ENCODE peak calls at places on chromosomes 3 and 15, in seven cellular contexts. One of them, this sample, is unnamed.

GRCh38 chr15:75202251-75203016 is 752 bp downstream of the C15orf39 start:
- DNase-seq in gastrocnemius medialis: peak; percentile 49
- DNase-seq in Peyer's patch: peak; percentile 89
- DNase-seq in A549: peak; percentile 72
- DNase-seq in adrenal gland: peak; percentile 90
- DNase-seq in ovary: peak; percentile 83
- DNase-seq in HCT116: no peak
- DNase-seq in this sample: peak; percentile 78

GRCh38 chr3:14646589-14647413 is 4.8 kb upstream of the CCDC174 start:
- DNase-seq in Peyer's patch: no peak
- DNase-seq in adrenal gland: no peak
- DNase-seq in gastrocnemius medialis: no peak
- DNase-seq in A549: no peak
- DNase-seq in ovary: no peak
- DNase-seq in HCT116: no peak
- DNase-seq in this sample: no peak

GRCh38 chr3:96619475-96619874 is 194.9 kb upstream of the EPHA6 start:
- DNase-seq in A549: no peak
- DNase-seq in ovary: no peak
- DNase-seq in adrenal gland: no peak
- DNase-seq in Peyer's patch: no peak
- DNase-seq in gastrocnemius medialis: no peak
- DNase-seq in HCT116: no peak
- DNase-seq in this sample: no peak

GRCh38 chr15:56045068-56045748 is 51.8 kb upstream of the NEDD4 start:
- DNase-seq in gastrocnemius medialis: no peak
- DNase-seq in Peyer's patch: no peak
- DNase-seq in adrenal gland: no peak
- DNase-seq in ovary: no peak
- DNase-seq in A549: no peak
- DNase-seq in HCT116: no peak
- DNase-seq in this sample: no peak

GRCh38 chr3:37996785-37997301 is 6.3 kb downstream of the VILL start:
- DNase-seq in gastrocnemius medialis: no peak
- DNase-seq in ovary: peak; percentile 78
- DNase-seq in HCT116: peak; percentile 79
- DNase-seq in adrenal gland: peak; percentile 93
- DNase-seq in Peyer's patch: peak; percentile 80
- DNase-seq in A549: peak; percentile 86
- DNase-seq in this sample: peak; percentile 81

GRCh38 chr3:100833483-100833882 is 124.2 kb downstream of the TFG start:
- DNase-seq in gastrocnemius medialis: no peak
- DNase-seq in ovary: no peak
- DNase-seq in Peyer's patch: no peak
- DNase-seq in adrenal gland: no peak
- DNase-seq in HCT116: no peak
- DNase-seq in A549: no peak
- DNase-seq in this sample: no peak

GRCh38 chr3:114496874-114497273 is 203.0 kb downstream of the TIGIT start:
- DNase-seq in gastrocnemius medialis: no peak
- DNase-seq in HCT116: no peak
- DNase-seq in adrenal gland: no peak
- DNase-seq in A549: peak; percentile 65
- DNase-seq in ovary: no peak
- DNase-seq in Peyer's patch: no peak
- DNase-seq in this sample: no peak

GRCh38 chr3:143847787-143848631 is at the start of gene SLC9A9:
- DNase-seq in Peyer's patch: peak; percentile 56
- DNase-seq in adrenal gland: peak; percentile 62
- DNase-seq in gastrocnemius medialis: peak; percentile 29
- DNase-seq in HCT116: no peak
- DNase-seq in A549: no peak
- DNase-seq in ovary: no peak
- DNase-seq in this sample: peak; percentile 60

GRCh38 chr15:94021621-94022320 is 209.6 kb upstream of the MCTP2 start:
- DNase-seq in Peyer's patch: no peak
- DNase-seq in adrenal gland: no peak
- DNase-seq in HCT116: no peak
- DNase-seq in A549: no peak
- DNase-seq in gastrocnemius medialis: no peak
- DNase-seq in ovary: no peak
- DNase-seq in this sample: no peak

GRCh38 chr15:91522609-91523332 is 330.7 kb upstream of the SLCO3A1 start:
- DNase-seq in ovary: no peak
- DNase-seq in HCT116: no peak
- DNase-seq in gastrocnemius medialis: no peak
- DNase-seq in A549: peak; percentile 59
- DNase-seq in Peyer's patch: no peak
- DNase-seq in adrenal gland: no peak
- DNase-seq in this sample: no peak

GRCh38 chr3:62266668-62267283 is 106.6 kb downstream of the FEZF2 start:
- DNase-seq in adrenal gland: no peak
- DNase-seq in A549: no peak
- DNase-seq in ovary: no peak
- DNase-seq in Peyer's patch: no peak
- DNase-seq in HCT116: no peak
- DNase-seq in gastrocnemius medialis: no peak
- DNase-seq in this sample: no peak

GRCh38 chr3:12508316-12508715 is 24.0 kb downstream of the TSEN2 start:
- DNase-seq in A549: peak; percentile 16
- DNase-seq in HCT116: no peak
- DNase-seq in ovary: peak; percentile 60
- DNase-seq in Peyer's patch: no peak
- DNase-seq in adrenal gland: peak; percentile 82
- DNase-seq in gastrocnemius medialis: peak; percentile 54
- DNase-seq in this sample: no peak

GRCh38 chr3:177729939-177730700 is 532.8 kb upstream of the TBL1XR1 start:
- DNase-seq in adrenal gland: peak; percentile 63
- DNase-seq in A549: no peak
- DNase-seq in HCT116: no peak
- DNase-seq in gastrocnemius medialis: peak; percentile 39
- DNase-seq in Peyer's patch: no peak
- DNase-seq in ovary: peak; percentile 41
- DNase-seq in this sample: no peak

GRCh38 chr3:197789309-197789708 is 1.7 kb upstream of the LRCH3 start:
- DNase-seq in Peyer's patch: no peak
- DNase-seq in ovary: no peak
- DNase-seq in gastrocnemius medialis: no peak
- DNase-seq in HCT116: no peak
- DNase-seq in adrenal gland: no peak
- DNase-seq in A549: no peak
- DNase-seq in this sample: no peak

GRCh38 chr3:39744746-39745145 is 64.7 kb upstream of the MYRIP start:
- DNase-seq in gastrocnemius medialis: no peak
- DNase-seq in A549: no peak
- DNase-seq in adrenal gland: no peak
- DNase-seq in Peyer's patch: no peak
- DNase-seq in HCT116: no peak
- DNase-seq in ovary: no peak
- DNase-seq in this sample: no peak

GRCh38 chr15:66580643-66581042 is 14.8 kb upstream of the LCTL start:
- DNase-seq in gastrocnemius medialis: no peak
- DNase-seq in ovary: no peak
- DNase-seq in Peyer's patch: no peak
- DNase-seq in HCT116: no peak
- DNase-seq in A549: no peak
- DNase-seq in adrenal gland: no peak
- DNase-seq in this sample: no peak

GRCh38 chr3:14606663-14607339 is 44.8 kb upstream of the CCDC174 start:
- DNase-seq in ovary: no peak
- DNase-seq in A549: no peak
- DNase-seq in gastrocnemius medialis: no peak
- DNase-seq in Peyer's patch: no peak
- DNase-seq in adrenal gland: no peak
- DNase-seq in HCT116: no peak
- DNase-seq in this sample: no peak

GRCh38 chr15:59298255-59298856 is 74.3 kb downstream of the MYO1E start:
- DNase-seq in ovary: no peak
- DNase-seq in adrenal gland: peak; percentile 23
- DNase-seq in HCT116: peak; percentile 78
- DNase-seq in A549: no peak
- DNase-seq in gastrocnemius medialis: no peak
- DNase-seq in Peyer's patch: peak; percentile 58
- DNase-seq in this sample: peak; percentile 7

GRCh38 chr3:87287025-87287424 is 10.6 kb upstream of the POU1F1 start:
- DNase-seq in HCT116: no peak
- DNase-seq in gastrocnemius medialis: no peak
- DNase-seq in Peyer's patch: no peak
- DNase-seq in A549: no peak
- DNase-seq in ovary: no peak
- DNase-seq in adrenal gland: no peak
- DNase-seq in this sample: no peak

GRCh38 chr15:66233487-66234415 is 19.8 kb downstream of the MEGF11 start:
- DNase-seq in A549: peak; percentile 64
- DNase-seq in Peyer's patch: no peak
- DNase-seq in ovary: no peak
- DNase-seq in adrenal gland: no peak
- DNase-seq in HCT116: peak; percentile 38
- DNase-seq in gastrocnemius medialis: no peak
- DNase-seq in this sample: no peak

GRCh38 chr3:151553873-151554272 is 93.0 kb upstream of the IGSF10 start:
- DNase-seq in HCT116: no peak
- DNase-seq in A549: peak; percentile 24
- DNase-seq in ovary: no peak
- DNase-seq in gastrocnemius medialis: no peak
- DNase-seq in adrenal gland: peak; percentile 72
- DNase-seq in Peyer's patch: no peak
- DNase-seq in this sample: peak; percentile 89

GRCh38 chr15:51096976-51097375 is 2.3 kb upstream of the TNFAIP8L3 start:
- DNase-seq in HCT116: no peak
- DNase-seq in A549: no peak
- DNase-seq in gastrocnemius medialis: no peak
- DNase-seq in ovary: no peak
- DNase-seq in Peyer's patch: no peak
- DNase-seq in adrenal gland: no peak
- DNase-seq in this sample: no peak
- TF ChIP-seq POLR2A in HCT116: no peak
- TF ChIP-seq POLR2A in A549: no peak
- TF ChIP-seq POLR2A in gastrocnemius medialis: no peak
- TF ChIP-seq POLR2A in ovary: no peak
- TF ChIP-seq POLR2A in Peyer's patch: no peak
- TF ChIP-seq POLR2A in adrenal gland: no peak
- TF ChIP-seq POLR2A in this sample: no peak

GRCh38 chr3:31960793-31961431 is 20.1 kb downstream of the OSBPL10 start:
- DNase-seq in A549: peak; percentile 76
- DNase-seq in adrenal gland: no peak
- DNase-seq in HCT116: peak; percentile 40
- DNase-seq in Peyer's patch: no peak
- DNase-seq in gastrocnemius medialis: no peak
- DNase-seq in ovary: no peak
- DNase-seq in this sample: no peak
- H3K4me3 ChIP-seq in A549: peak overlapping the region; percentile 22
- H3K4me3 ChIP-seq in adrenal gland: no peak overlapping the region
- H3K4me3 ChIP-seq in HCT116: no peak overlapping the region
- H3K4me3 ChIP-seq in Peyer's patch: no peak overlapping the region
- H3K4me3 ChIP-seq in gastrocnemius medialis: no peak overlapping the region
- H3K4me3 ChIP-seq in ovary: no peak overlapping the region
- H3K4me3 ChIP-seq in this sample: no peak overlapping the region

GRCh38 chr15:92903588-92903955 is 3.4 kb downstream of the CHD2 start:
- DNase-seq in Peyer's patch: no peak
- DNase-seq in gastrocnemius medialis: no peak
- DNase-seq in HCT116: no peak
- DNase-seq in ovary: no peak
- DNase-seq in adrenal gland: peak; percentile 44
- DNase-seq in A549: no peak
- DNase-seq in this sample: no peak

GRCh38 chr15:92902020-92902419 is 1.9 kb downstream of the CHD2 start:
- DNase-seq in A549: no peak
- DNase-seq in HCT116: no peak
- DNase-seq in gastrocnemius medialis: no peak
- DNase-seq in adrenal gland: no peak
- DNase-seq in Peyer's patch: no peak
- DNase-seq in ovary: no peak
- DNase-seq in this sample: no peak

GRCh38 chr15:92901053-92901761 is 1.1 kb downstream of the CHD2 start:
- DNase-seq in Peyer's patch: no peak
- DNase-seq in HCT116: no peak
- DNase-seq in gastrocnemius medialis: no peak
- DNase-seq in A549: peak; percentile 51
- DNase-seq in ovary: no peak
- DNase-seq in adrenal gland: no peak
- DNase-seq in this sample: no peak

GRCh38 chr15:92903956-92904831 is 4.1 kb downstream of the CHD2 start:
- DNase-seq in HCT116: peak; percentile 96
- DNase-seq in A549: peak; percentile 99
- DNase-seq in Peyer's patch: peak; percentile 99
- DNase-seq in gastrocnemius medialis: peak; percentile 98
- DNase-seq in ovary: peak; percentile 100
- DNase-seq in adrenal gland: peak; percentile 100
- DNase-seq in this sample: peak; percentile 98

GRCh38 chr15:92902723-92903587 is 2.8 kb downstream of the CHD2 start:
- DNase-seq in A549: no peak
- DNase-seq in gastrocnemius medialis: no peak
- DNase-seq in adrenal gland: no peak
- DNase-seq in HCT116: no peak
- DNase-seq in ovary: no peak
- DNase-seq in Peyer's patch: no peak
- DNase-seq in this sample: no peak
- TF ChIP-seq POLR2A in A549: no peak
- TF ChIP-seq POLR2A in gastrocnemius medialis: no peak
- TF ChIP-seq POLR2A in adrenal gland: no peak
- TF ChIP-seq POLR2A in HCT116: peak; percentile 12
- TF ChIP-seq POLR2A in ovary: no peak
- TF ChIP-seq POLR2A in Peyer's patch: no peak
- TF ChIP-seq POLR2A in this sample: no peak

GRCh38 chr3:105836533-105836932 is 32.3 kb downstream of the CBLB start:
- DNase-seq in adrenal gland: no peak
- DNase-seq in A549: no peak
- DNase-seq in HCT116: no peak
- DNase-seq in gastrocnemius medialis: no peak
- DNase-seq in Peyer's patch: no peak
- DNase-seq in ovary: no peak
- DNase-seq in this sample: no peak

GRCh38 chr3:105835606-105836005 is 33.2 kb downstream of the CBLB start:
- DNase-seq in A549: no peak
- DNase-seq in Peyer's patch: no peak
- DNase-seq in gastrocnemius medialis: no peak
- DNase-seq in ovary: no peak
- DNase-seq in adrenal gland: no peak
- DNase-seq in HCT116: no peak
- DNase-seq in this sample: no peak

GRCh38 chr3:105834768-105835167 is 34.0 kb downstream of the CBLB start:
- DNase-seq in HCT116: no peak
- DNase-seq in gastrocnemius medialis: no peak
- DNase-seq in A549: no peak
- DNase-seq in adrenal gland: no peak
- DNase-seq in Peyer's patch: no peak
- DNase-seq in ovary: no peak
- DNase-seq in this sample: no peak

GRCh38 chr3:105837143-105837740 is 31.6 kb downstream of the CBLB start:
- DNase-seq in HCT116: no peak
- DNase-seq in Peyer's patch: no peak
- DNase-seq in ovary: no peak
- DNase-seq in A549: no peak
- DNase-seq in adrenal gland: no peak
- DNase-seq in gastrocnemius medialis: no peak
- DNase-seq in this sample: no peak

GRCh38 chr3:105837947-105838346 is 30.9 kb downstream of the CBLB start:
- DNase-seq in Peyer's patch: no peak
- DNase-seq in HCT116: no peak
- DNase-seq in adrenal gland: no peak
- DNase-seq in gastrocnemius medialis: no peak
- DNase-seq in ovary: no peak
- DNase-seq in A549: no peak
- DNase-seq in this sample: no peak
- H3K4me3 ChIP-seq in Peyer's patch: no peak overlapping the region
- H3K4me3 ChIP-seq in HCT116: no peak overlapping the region
- H3K4me3 ChIP-seq in adrenal gland: no peak overlapping the region
- H3K4me3 ChIP-seq in gastrocnemius medialis: no peak overlapping the region
- H3K4me3 ChIP-seq in ovary: no peak overlapping the region
- H3K4me3 ChIP-seq in A549: no peak overlapping the region
- H3K4me3 ChIP-seq in this sample: no peak overlapping the region

This sample was measured in lower leg skin.